ENCODE peak calls at places on chromosome X, in eight cellular contexts. B, O, U, H, A, L, M and Q are unnamed samples. For H3K36me3, the result is how much of the 10 kb centered on the place peaks cover.

GRCh38 chrX:23493941-23494374 is 159.3 kb downstream of the PTCHD1 start:
- DNase-seq in B (no peak), O (no peak), U (no peak), H (no peak), A (peak), L (no peak), M (peak), Q (no peak)

GRCh38 chrX:151899622-151900021 is 13.1 kb upstream of the MAGEA4 start:
- DNase-seq in B (no peak), O (no peak), U (no peak), H (no peak), A (peak), L (no peak), M (no peak), Q (no peak)

GRCh38 chrX:133542476-133542875 is 127.2 kb upstream of the GPC4 start:
- DNase-seq in B (no peak), O (no peak), U (no peak), H (no peak), A (no peak), L (no peak), M (no peak), Q (no peak)

GRCh38 chrX:71669492-71669891 is 2.1 kb downstream of the LOC101059915 start:
- DNase-seq in B (peak), O (no peak), U (no peak), H (no peak), A (no peak), L (no peak), M (no peak), Q (no peak)

GRCh38 chrX:128754130-128754529 is 701.9 kb upstream of the ACTRT1 start:
- DNase-seq in B (no peak), O (no peak), U (no peak), H (no peak), A (no peak), L (no peak), M (no peak), Q (no peak)

GRCh38 chrX:47595701-47596655 is 13.7 kb downstream of the TIMP1 start:
- DNase-seq in B (no peak), O (no peak), U (no peak), H (no peak), A (peak), L (peak), M (no peak), Q (no peak)

GRCh38 chrX:45668686-45669443 is 468.2 kb upstream of the DIPK2B start:
- DNase-seq in B (no peak), O (no peak), U (no peak), H (no peak), A (peak), L (no peak), M (no peak), Q (no peak)

GRCh38 chrX:140860718-140861117 is 141.7 kb upstream of the SPANXB1 start:
- DNase-seq in B (no peak), O (no peak), U (no peak), H (no peak), A (no peak), L (no peak), M (no peak), Q (no peak)

GRCh38 chrX:12021708-12022107 is 116.6 kb upstream of the FRMPD4 start:
- DNase-seq in B (no peak), O (no peak), U (no peak), H (peak), A (no peak), L (no peak), M (no peak), Q (no peak)

GRCh38 chrX:23898412-23898959 is 9.3 kb downstream of the APOO start:
- DNase-seq in B (no peak), O (no peak), U (no peak), H (no peak), A (no peak), L (no peak), M (no peak), Q (no peak)

GRCh38 chrX:138128025-138128671 is 562.2 kb downstream of the ZIC3 start:
- DNase-seq in B (no peak), O (peak), U (peak), H (no peak), A (peak), L (peak), M (no peak), Q (no peak)

GRCh38 chrX:78329486-78329885 is 2.1 kb upstream of the CYSLTR1 start:
- DNase-seq in B (no peak), O (no peak), U (no peak), H (no peak), A (no peak), L (no peak), M (no peak), Q (no peak)

GRCh38 chrX:142076633-142077032 is 128.5 kb downstream of the MAGEC2 start:
- DNase-seq in B (no peak), O (no peak), U (no peak), H (no peak), A (no peak), L (no peak), M (no peak), Q (no peak)

GRCh38 chrX:6821730-6822129 is 286.8 kb upstream of the VCX3A start:
- DNase-seq in B (no peak), O (no peak), U (no peak), H (no peak), A (no peak), L (no peak), M (no peak), Q (no peak)

GRCh38 chrX:47160781-47161180 is 15.8 kb downstream of the RBM10 start:
- DNase-seq in B (no peak), O (no peak), U (no peak), H (no peak), A (no peak), L (no peak), M (no peak), Q (no peak)

GRCh38 chrX:70386240-70386639 is 36.9 kb upstream of the GDPD2 start:
- DNase-seq in B (no peak), O (no peak), U (no peak), H (no peak), A (no peak), L (no peak), M (no peak), Q (no peak)

GRCh38 chrX:9668537-9668936 is 97.1 kb downstream of the GPR143 start:
- DNase-seq in B (no peak), O (no peak), U (no peak), H (no peak), A (peak), L (no peak), M (no peak), Q (no peak)

GRCh38 chrX:47217121-47217851 is 1.2 kb upstream of the CDK16 start:
- DNase-seq in B (no peak), O (no peak), U (no peak), H (no peak), A (peak), L (peak), M (peak), Q (no peak)

GRCh38 chrX:22134681-22135080 is 102.6 kb downstream of the PHEX start:
- DNase-seq in B (no peak), O (no peak), U (no peak), H (no peak), A (peak), L (no peak), M (no peak), Q (no peak)

GRCh38 chrX:41707218-41707617 is 16.8 kb upstream of the GPR82 start:
- DNase-seq in B (no peak), O (no peak), U (no peak), H (no peak), A (no peak), L (no peak), M (no peak), Q (no peak)

GRCh38 chrX:41716217-41716616 is 7.8 kb upstream of the GPR82 start:
- DNase-seq in B (no peak), O (no peak), U (no peak), H (no peak), A (no peak), L (no peak), M (no peak), Q (no peak)

GRCh38 chrX:41716767-41717473 is 7.1 kb upstream of the GPR82 start:
- DNase-seq in B (no peak), O (no peak), U (no peak), H (no peak), A (no peak), L (no peak), M (no peak), Q (no peak)

GRCh38 chrX:41705680-41706374 is 17.1 kb downstream of the GPR34 start:
- DNase-seq in B (no peak), O (no peak), U (no peak), H (no peak), A (no peak), L (no peak), M (no peak), Q (no peak)

DNA sequence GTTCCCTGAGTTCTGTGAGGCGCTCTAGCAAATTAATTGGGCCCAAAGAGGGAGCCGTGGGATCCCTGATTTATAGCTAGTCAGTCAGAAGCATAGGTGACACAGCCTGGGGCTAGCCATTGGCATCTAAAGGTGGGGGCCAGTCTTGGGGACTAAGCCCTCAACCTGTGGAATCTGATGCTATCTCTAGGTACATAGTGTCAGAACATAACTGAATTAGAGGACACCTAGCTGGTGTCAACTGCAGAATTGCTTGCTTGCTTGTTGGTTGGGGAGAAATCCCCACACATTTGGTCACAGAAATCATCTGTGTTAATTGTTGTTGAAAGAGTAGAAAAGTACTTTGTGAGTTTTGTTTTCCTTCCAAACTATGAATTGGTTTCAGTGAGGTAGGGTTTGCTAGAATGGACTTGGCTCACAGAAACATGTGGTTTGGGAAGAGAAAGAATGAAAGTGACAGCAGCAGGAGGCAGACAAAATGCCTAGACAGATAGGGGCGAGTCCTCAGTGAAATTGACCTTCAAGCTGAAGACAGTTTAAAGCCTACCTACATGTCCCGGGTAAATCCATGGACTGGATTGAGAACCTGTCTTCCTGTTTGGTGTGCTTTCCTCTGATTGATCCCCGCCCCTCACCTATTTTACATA is 12.8 kb upstream of the GPR82 start:
- DNase-seq in B (no peak), O (no peak), U (no peak), H (no peak), A (no peak), L (no peak), M (no peak), Q (no peak)
- H3K36me3 ChIP-seq in B (under half), O (under half), U (under half), H (under half), A (under half), L (under half), M (under half), Q (under half)

DNA sequence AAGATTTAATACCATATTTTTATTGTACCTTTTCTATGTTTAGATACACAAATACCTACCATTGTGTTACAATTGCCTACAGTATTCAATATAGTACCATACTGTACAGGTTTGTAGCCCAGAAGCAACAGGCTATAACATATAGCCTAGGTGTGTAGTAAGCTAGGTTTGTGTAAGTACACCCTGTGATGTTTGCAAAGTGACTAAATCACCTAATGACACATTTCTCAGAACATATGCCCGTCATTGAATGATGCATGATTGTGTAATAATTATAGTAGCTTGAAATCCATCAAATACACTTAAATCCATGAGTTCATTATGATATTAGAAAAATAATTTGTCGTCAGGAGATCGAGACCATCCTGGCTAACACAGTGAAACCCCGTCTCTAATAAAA is 30.8 kb downstream of the GAB3 start:
- DNase-seq in B (no peak), O (no peak), U (no peak), H (no peak), A (no peak), L (no peak), M (no peak), Q (no peak)
- H3K27ac ChIP-seq in B (no peak), O (no peak), U (no peak), H (no peak), A (no peak), L (no peak), M (no peak), Q (no peak)

GRCh38 chrX:84709987-84710386 is 207.7 kb upstream of the HDX start:
- DNase-seq in B (no peak), O (no peak), U (no peak), H (no peak), A (no peak), L (no peak), M (no peak), Q (no peak)
- H3K36me3 ChIP-seq in B (under half), O (under half), U (under half), H (under half), A (under half), L (under half), M (under half), Q (under half)

DNA sequence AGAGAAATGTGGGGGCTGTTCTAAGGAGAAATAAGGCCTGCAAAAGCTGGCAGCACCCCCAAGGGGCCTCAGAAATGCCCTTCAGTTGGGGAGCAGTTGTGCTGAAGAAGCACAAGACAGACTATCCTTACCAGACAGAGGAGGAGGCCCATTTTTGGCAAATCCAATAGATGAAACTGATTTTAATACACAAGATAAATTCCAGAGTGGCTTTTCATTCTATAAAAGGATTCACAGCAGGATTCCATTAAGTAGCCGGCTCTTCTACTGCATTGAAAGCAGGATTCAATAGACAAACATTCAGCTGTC is 8.1 kb downstream of the SEPTIN6 start:
- DNase-seq in B (no peak), O (no peak), U (no peak), H (no peak), A (no peak), L (no peak), M (no peak), Q (no peak)
- H3K27ac ChIP-seq in B (peak), O (peak), U (peak), H (peak), A (no peak), L (peak), M (no peak), Q (peak)

DNA sequence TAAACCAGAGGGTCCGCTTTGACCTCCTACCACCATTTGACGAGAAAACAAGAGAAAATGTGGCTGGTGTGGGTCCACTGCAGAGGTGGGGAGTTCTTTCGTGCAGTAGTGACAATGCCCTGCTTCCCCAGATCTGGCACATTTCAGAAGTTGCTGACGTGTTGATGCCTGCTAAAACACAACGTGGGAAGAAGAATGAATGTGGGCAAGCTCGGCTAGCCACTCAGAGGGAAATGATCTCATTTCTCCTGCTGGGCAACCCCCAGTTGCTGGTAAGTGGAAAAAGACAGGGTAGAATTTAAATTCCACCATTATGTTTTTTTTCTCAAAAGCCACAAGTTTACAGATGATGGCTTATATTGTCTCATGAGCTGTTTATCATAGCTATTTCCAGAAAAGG is 77.9 kb downstream of the LUZP4 start:
- DNase-seq in B (no peak), O (no peak), U (no peak), H (no peak), A (peak), L (no peak), M (no peak), Q (no peak)
- H3K36me3 ChIP-seq in B (under half), O (under half), U (under half), H (under half), A (under half), L (under half), M (under half), Q (under half)